ENCODE peak calls at places on chromosomes 16 and 17, in four cellular contexts. I, A, X and U are unnamed samples.

GRCh38 chr16:67562526-67562917 is at the start of gene CTCF:
- DNase-seq in A (peak; percentile 75), X (peak; percentile 79), I (peak; percentile 86), U (no peak)

GRCh38 chr16:12518238-12519004 is 285.3 kb downstream of the CPPED1 start:
- DNase-seq in A (no peak), X (no peak), I (no peak), U (no peak)

GRCh38 chr16:69453936-69454335 is 29.5 kb downstream of the CYB5B start:
- DNase-seq in X (no peak), A (no peak), I (no peak), U (no peak)

GRCh38 chr17:66580178-66580577 is 254.7 kb upstream of the CACNG5 start:
- DNase-seq in I (peak; percentile 68), A (peak; percentile 28), X (no peak), U (no peak)

GRCh38 chr17:42548070-42548837 is 4.5 kb upstream of the HSD17B1 start:
- DNase-seq in X (peak; percentile 85), A (peak; percentile 97), I (peak; percentile 84), U (peak; percentile 82)

GRCh38 chr16:1655909-1656807 is 21.9 kb upstream of the JPT2 start:
- DNase-seq in X (no peak), I (no peak), A (no peak), U (no peak)

GRCh38 chr17:83137523-83137922 is 58.1 kb downstream of the METRNL start:
- DNase-seq in A (no peak), I (no peak), X (no peak), U (no peak)

GRCh38 chr16:12210925-12211869 is 234.7 kb downstream of the SNX29 start:
- DNase-seq in A (no peak), I (no peak), X (no peak), U (no peak)

GRCh38 chr17:80504671-80505413 is 28.4 kb upstream of the NPTX1 start:
- DNase-seq in A (no peak), I (peak; percentile 55), X (no peak), U (no peak)

GRCh38 chr17:4940625-4941021 is 555 bp downstream of the RNF167 start:
- DNase-seq in X (no peak), I (peak; percentile 31), A (no peak), U (no peak)